ENCODE peak calls at places on chromosomes 7 and 10, in seven cellular contexts. E is mammary epithelial cell; I is GM23248; P is colonic mucosa; C is CD4-positive, alpha-beta T cell; L is left ventricle myocardium inferior; F is MM.1S. V is an unnamed sample.

GRCh38 chr7:42770106-42770505 is 141.8 kb downstream of the C7orf25 start:
- DNase-seq in L (no peak), F (no peak), C (no peak), I (peak), P (no peak), E (peak), V (no peak)

GRCh38 chr10:72502581-72502980 is 123.3 kb downstream of the MICU1 start:
- DNase-seq in C (no peak), L (no peak), I (peak), P (no peak), E (no peak), F (no peak), V (no peak)

GRCh38 chr10:126373137-126373536 is 15.1 kb downstream of the ADAM12 start:
- DNase-seq in P (peak), I (peak), L (no peak), C (no peak), F (no peak), E (no peak), V (peak)

GRCh38 chr10:4683838-4684237 is 142.2 kb upstream of the AKR1E2 start:
- DNase-seq in F (no peak), L (no peak), P (no peak), I (peak), E (no peak), C (no peak), V (no peak)

GRCh38 chr7:158829021-158829341 is 328 bp downstream of the ESYT2 start:
- DNase-seq in P (peak), F (peak), I (peak), L (no peak), E (peak), C (peak), V (peak)

GRCh38 chr10:102814873-102815661 is 22.1 kb downstream of the CYP17A1 start:
- DNase-seq in C (no peak), P (no peak), I (peak), L (peak), F (no peak), E (no peak), V (peak)

GRCh38 chr7:70953388-70953787 is 178.6 kb upstream of the GALNT17 start:
- DNase-seq in E (no peak), F (no peak), P (no peak), L (no peak), C (no peak), I (no peak), V (no peak)

GRCh38 chr7:958221-959200 is 4.0 kb upstream of the ADAP1 start:
- DNase-seq in F (no peak), C (no peak), E (no peak), I (no peak), P (no peak), L (peak), V (no peak)

GRCh38 chr7:133582766-133583523 is 330.1 kb downstream of the EXOC4 start:
- DNase-seq in C (no peak), F (no peak), P (no peak), I (peak), E (no peak), L (no peak), V (no peak)

GRCh38 chr10:96478317-96478716 is 35.4 kb downstream of the TLL2 start:
- DNase-seq in E (no peak), F (no peak), C (no peak), P (no peak), I (no peak), L (no peak), V (no peak)

GRCh38 chr10:100009793-100010676 is at the start of gene DNMBP:
- DNase-seq in P (peak), E (peak), I (peak), L (peak), C (peak), F (peak), V (peak)

GRCh38 chr7:23715099-23715498 is 5.1 kb downstream of the STK31 start:
- DNase-seq in L (no peak), P (no peak), I (no peak), C (no peak), F (no peak), E (no peak), V (no peak)

GRCh38 chr10:74078037-74078436 is 72.6 kb downstream of the AP3M1 start:
- DNase-seq in L (no peak), E (no peak), P (no peak), I (peak), C (no peak), F (no peak), V (no peak)

GRCh38 chr7:38796636-38797501 is 112.1 kb downstream of the VPS41 start:
- DNase-seq in P (peak), F (peak), C (peak), E (peak), L (no peak), I (peak), V (no peak)

GRCh38 chr10:3193751-3194150 is 21.2 kb upstream of the PITRM1 start:
- DNase-seq in F (no peak), L (no peak), C (no peak), I (no peak), P (no peak), E (no peak), V (no peak)

GRCh38 chr7:91772100-91772794 is 108.3 kb downstream of the MTERF1 start:
- DNase-seq in L (no peak), F (no peak), P (peak), I (peak), C (no peak), E (peak), V (no peak)

GRCh38 chr7:105304040-105304895 is 84.5 kb downstream of the SRPK2 start:
- DNase-seq in L (no peak), I (peak), C (no peak), P (no peak), F (peak), E (peak), V (no peak)

GRCh38 chr10:108544500-108545120 is 1378.7 kb downstream of the XPNPEP1 start:
- DNase-seq in I (peak), E (peak), P (peak), L (peak), C (no peak), F (peak), V (no peak)

GRCh38 chr7:127865466-127865865 is 165.8 kb downstream of the LRRC4 start:
- DNase-seq in I (peak), C (no peak), L (no peak), F (peak), P (no peak), E (peak), V (no peak)

GRCh38 chr7:33882040-33882800 is 23.1 kb upstream of the BMPER start:
- DNase-seq in E (no peak), C (no peak), P (peak), F (no peak), L (peak), I (peak), V (peak)

GRCh38 chr7:81462672-81463071 is 307.2 kb downstream of the HGF start:
- DNase-seq in P (no peak), L (no peak), F (no peak), E (peak), C (no peak), I (peak), V (no peak)

GRCh38 chr10:35161906-35162305 is 35.3 kb downstream of the CREM start:
- DNase-seq in C (no peak), I (no peak), F (no peak), L (no peak), P (no peak), E (no peak), V (no peak)

GRCh38 chr7:39700932-39701331 is 77.6 kb downstream of the RALA start:
- DNase-seq in F (no peak), P (peak), I (no peak), L (peak), C (no peak), E (no peak), V (peak)

DNA sequence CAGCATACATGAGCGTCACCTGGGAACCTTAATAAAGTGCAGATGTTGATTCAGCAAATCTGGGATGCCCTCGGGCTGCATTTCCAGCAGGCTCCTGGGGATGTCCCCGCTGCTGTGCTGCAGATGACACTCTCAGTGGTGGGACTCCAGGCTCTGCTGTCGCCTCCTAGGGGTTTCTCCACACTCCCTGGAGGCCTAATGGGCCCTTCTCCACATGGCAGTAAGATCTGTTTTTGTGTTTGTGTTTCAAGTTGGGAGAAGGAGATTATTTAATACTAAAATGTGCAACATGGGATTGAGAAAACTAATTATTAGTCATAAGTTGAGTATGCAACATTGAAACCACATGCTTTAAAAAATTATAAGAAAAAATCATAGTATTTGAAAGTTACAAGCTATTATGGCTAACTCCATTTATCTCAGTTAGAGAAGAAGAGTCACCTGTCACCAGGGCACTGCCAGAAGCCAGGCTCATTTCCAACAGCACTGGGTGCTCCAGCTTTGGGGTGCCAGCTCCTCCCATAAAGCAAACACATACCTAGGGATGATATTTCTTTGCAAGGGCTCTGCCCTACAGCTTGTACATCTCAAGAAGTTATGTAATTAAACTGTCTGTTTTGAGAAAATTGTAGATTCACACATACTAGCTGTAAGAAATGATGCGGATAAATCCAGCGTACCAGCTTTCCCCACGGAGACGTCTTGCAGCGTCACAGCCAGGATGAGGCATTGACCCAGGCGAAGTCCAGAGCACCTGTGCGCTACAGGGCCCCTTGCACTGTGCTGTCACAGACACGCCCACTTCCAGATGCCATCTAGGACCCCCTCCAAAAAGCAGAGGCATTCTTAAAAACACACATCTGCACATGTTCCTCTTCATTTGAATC is 106.4 kb downstream of the EGFR start:
- DNase-seq in I (peak), E (no peak), L (no peak), P (no peak), C (no peak), F (no peak), V (no peak)
- H3K27ac ChIP-seq in I (peak), E (no peak), L (peak), P (no peak), C (no peak), F (no peak), V (no peak)

GRCh38 chr10:14603539-14604102 is 171.1 kb downstream of the FAM107B start:
- DNase-seq in E (no peak), L (no peak), F (peak), P (peak), C (no peak), I (peak), V (no peak)

GRCh38 chr10:14600065-14600464 is 174.6 kb downstream of the FAM107B start:
- DNase-seq in F (no peak), I (no peak), L (no peak), P (no peak), E (no peak), C (no peak), V (no peak)

GRCh38 chr10:14604181-14605142 is 170.2 kb downstream of the FAM107B start:
- DNase-seq in E (peak), I (peak), L (peak), P (peak), C (peak), F (peak), V (peak)

GRCh38 chr10:14602807-14603538 is 171.7 kb downstream of the FAM107B start:
- DNase-seq in L (no peak), F (no peak), E (peak), P (no peak), C (no peak), I (no peak), V (no peak)

DNA sequence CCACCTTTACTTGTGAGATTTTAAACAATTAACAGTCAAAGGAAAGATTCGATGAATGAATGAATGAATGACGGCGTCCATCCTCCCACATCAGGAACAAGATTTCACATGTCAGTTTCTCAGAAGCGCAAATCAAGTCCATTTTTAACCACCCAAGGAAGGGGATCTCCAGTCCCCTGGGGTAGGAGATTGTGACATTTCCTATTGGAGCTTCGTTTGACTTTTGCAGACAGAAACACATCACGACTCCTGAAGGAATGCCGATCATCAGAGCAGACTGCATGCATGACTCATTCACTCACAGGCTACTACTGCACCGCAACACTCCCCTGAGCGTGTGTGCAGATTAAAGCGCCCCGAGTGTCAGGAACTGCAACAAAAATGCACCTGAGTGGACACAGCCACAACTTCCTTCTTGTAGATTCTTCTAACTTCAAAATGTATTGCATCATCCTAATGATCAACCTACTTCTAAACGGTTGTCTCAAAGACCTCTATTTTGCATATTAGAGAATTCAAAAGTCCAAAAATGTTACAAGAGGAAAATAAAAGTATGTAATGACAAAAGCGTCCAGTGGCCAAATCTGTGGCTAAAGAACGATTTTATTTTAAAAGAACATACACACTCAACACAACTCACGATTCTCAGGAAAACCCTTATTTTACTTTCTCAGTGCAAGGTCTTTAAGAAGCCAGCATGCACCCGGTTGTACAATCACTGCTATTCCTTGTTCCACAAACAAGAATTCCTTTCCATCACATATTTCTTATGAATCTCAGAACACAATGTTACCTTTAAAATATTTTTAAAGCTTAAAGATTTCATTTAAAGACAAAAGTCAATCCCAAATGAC is 172.6 kb downstream of the FAM107B start:
- DNase-seq in L (no peak), I (peak), F (peak), C (peak), E (peak), P (no peak), V (no peak)
- H3K27ac ChIP-seq in L (no peak), I (no peak), F (peak), C (no peak), E (no peak), P (no peak), V (no peak)

DNA sequence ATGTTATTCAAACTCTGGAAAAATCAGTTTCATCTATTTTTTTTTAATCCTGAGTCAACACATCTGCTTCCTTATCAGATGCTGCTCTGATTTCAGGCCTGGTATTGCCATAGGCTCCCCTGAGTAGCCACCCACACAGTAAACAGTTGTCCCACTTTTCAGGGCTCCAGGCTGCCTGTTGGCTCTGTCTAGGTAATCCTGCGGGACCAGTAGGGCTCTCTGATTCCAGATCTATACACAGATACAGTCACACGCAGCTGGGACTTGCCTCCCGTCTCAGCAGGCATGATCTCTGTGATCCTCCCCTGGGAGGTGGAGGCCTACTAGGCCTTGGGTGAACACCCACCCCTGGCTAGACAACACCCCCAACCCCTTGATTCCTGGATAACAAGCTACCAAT is 206.1 kb downstream of the CREB5 start:
- DNase-seq in F (no peak), E (no peak), C (no peak), P (no peak), L (no peak), I (no peak), V (no peak)
- H3K27ac ChIP-seq in F (no peak), E (no peak), C (no peak), P (no peak), L (no peak), I (no peak), V (peak)

DNA sequence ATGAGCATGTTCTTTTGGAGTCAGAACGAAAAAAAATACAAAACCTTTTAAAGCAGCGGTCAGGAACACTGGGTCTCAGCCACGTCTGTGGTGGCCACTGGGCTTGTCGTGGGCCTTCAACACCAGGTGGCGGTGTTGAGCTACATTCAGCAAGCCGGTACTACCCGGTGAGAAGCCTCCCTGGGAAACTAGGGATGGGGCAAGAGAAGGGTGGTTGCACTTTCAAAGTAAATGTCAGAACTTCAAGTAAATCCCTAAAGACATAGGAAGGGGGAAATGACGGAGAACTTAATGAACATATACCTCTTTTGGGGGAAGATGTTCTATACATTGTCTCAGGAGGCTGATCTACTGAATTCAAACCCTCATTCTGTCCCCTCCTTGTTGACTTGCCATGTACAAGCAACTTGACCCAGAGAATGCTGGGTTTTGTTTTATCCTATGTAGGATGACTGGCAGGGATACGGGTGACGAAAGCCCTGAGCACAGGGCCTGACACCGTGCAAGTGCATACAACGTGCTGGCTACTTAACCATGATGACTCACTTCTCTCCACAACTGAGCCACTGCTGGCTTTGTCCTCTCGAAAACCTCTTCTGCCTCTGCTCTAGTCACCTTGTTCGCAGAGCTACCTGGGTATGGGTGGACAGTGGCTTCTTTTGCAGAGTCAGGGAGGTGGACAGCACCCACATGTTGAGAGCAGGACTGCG is 49.0 kb upstream of the BAMBI start:
- DNase-seq in I (peak), P (peak), F (peak), C (peak), E (peak), L (peak), V (peak)
- H3K27ac ChIP-seq in I (no peak), P (no peak), F (no peak), C (no peak), E (no peak), L (no peak), V (no peak)

GRCh38 chr7:73815436-73815835 is 15.4 kb upstream of the CLDN4 start:
- DNase-seq in L (no peak), I (no peak), E (no peak), C (no peak), F (no peak), P (peak), V (no peak)

GRCh38 chr7:73812996-73813395 is 17.8 kb upstream of the CLDN4 start:
- DNase-seq in E (no peak), F (no peak), L (no peak), I (no peak), C (no peak), P (no peak), V (no peak)

GRCh38 chr7:73809454-73810090 is 21.2 kb upstream of the CLDN4 start:
- DNase-seq in P (peak), I (peak), F (no peak), L (no peak), C (no peak), E (no peak), V (no peak)

GRCh38 chr7:73811760-73812168 is 19.0 kb upstream of the CLDN4 start:
- DNase-seq in P (peak), L (peak), C (peak), E (peak), I (peak), F (peak), V (peak)

DNA sequence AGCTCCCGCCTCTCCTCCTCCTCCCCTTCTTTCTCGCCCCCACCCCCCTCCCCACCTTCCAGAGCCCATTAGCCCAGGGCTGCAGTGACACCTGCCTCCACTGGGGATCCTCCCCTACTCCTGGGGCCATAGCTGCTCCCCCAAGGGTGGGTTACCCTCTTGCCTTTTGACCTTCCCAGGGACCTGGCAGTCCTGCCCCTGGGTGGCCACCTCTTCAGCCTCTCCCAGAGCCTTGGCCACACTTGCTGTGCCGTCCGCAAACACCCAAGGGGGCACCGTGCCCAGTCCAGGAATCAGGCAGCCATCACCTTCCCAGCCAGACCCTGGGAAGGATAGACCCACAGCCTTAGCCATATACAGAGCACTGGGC is 19.8 kb upstream of the CLDN4 start:
- DNase-seq in I (no peak), C (no peak), F (no peak), L (no peak), P (peak), E (no peak), V (peak)
- H3K27ac ChIP-seq in I (no peak), C (no peak), F (no peak), L (no peak), P (peak), E (no peak), V (no peak)

V was measured in tibial artery.